ENCODE peak calls at places on chromosome 15, in seven cellular contexts. G, M, Z, H, W, Q and V are unnamed samples.

GRCh38 chr15:101256756-101257155 is 4.9 kb upstream of the CHSY1 start:
- DNase-seq in G (no peak), M (no peak), Z (no peak), H (no peak), W (no peak), Q (no peak), V (no peak)

GRCh38 chr15:31392761-31393401 is 66.2 kb downstream of the KLF13 start:
- DNase-seq in G (no peak), M (peak), Z (no peak), H (no peak), W (no peak), Q (no peak), V (no peak)

GRCh38 chr15:27449041-27449440 is 478.1 kb downstream of the GABRG3 start:
- DNase-seq in G (peak), M (no peak), Z (no peak), H (no peak), W (no peak), Q (peak), V (no peak)

GRCh38 chr15:50865515-50866370 is 42.7 kb upstream of the AP4E1 start:
- DNase-seq in G (no peak), M (no peak), Z (no peak), H (no peak), W (no peak), Q (no peak), V (no peak)

GRCh38 chr15:68650901-68651709 is 72.3 kb downstream of the CORO2B start:
- DNase-seq in G (no peak), M (peak), Z (no peak), H (peak), W (peak), Q (no peak), V (no peak)

GRCh38 chr15:87816811-87817210 is 439.7 kb downstream of the NTRK3 start:
- DNase-seq in G (peak), M (no peak), Z (peak), H (no peak), W (no peak), Q (peak), V (peak)

GRCh38 chr15:73002509-73002908 is 49.8 kb upstream of the NEO1 start:
- DNase-seq in G (peak), M (no peak), Z (peak), H (no peak), W (no peak), Q (peak), V (peak)

GRCh38 chr15:99706557-99707303 is 26.5 kb downstream of the LYSMD4 start:
- DNase-seq in G (no peak), M (no peak), Z (no peak), H (no peak), W (no peak), Q (no peak), V (peak)

GRCh38 chr15:89469331-89470107 is 26.9 kb downstream of the RHCG start:
- DNase-seq in G (no peak), M (no peak), Z (no peak), H (no peak), W (peak), Q (no peak), V (no peak)

GRCh38 chr15:100987143-100987542 is 68.0 kb downstream of the LRRK1 start:
- DNase-seq in G (no peak), M (no peak), Z (peak), H (no peak), W (no peak), Q (no peak), V (peak)

GRCh38 chr15:100829457-100829856 is 50.2 kb upstream of the ALDH1A3 start:
- DNase-seq in G (no peak), M (no peak), Z (no peak), H (no peak), W (no peak), Q (no peak), V (no peak)

GRCh38 chr15:82655606-82656005 is 8.4 kb upstream of the CPEB1 start:
- DNase-seq in G (no peak), M (no peak), Z (no peak), H (no peak), W (no peak), Q (no peak), V (no peak)

GRCh38 chr15:67327312-67327711 is 72.7 kb downstream of the IQCH start:
- DNase-seq in G (no peak), M (no peak), Z (no peak), H (no peak), W (no peak), Q (no peak), V (no peak)

GRCh38 chr15:35256555-35256954 is 171.5 kb upstream of the NANOGP8 start:
- DNase-seq in G (peak), M (no peak), Z (peak), H (no peak), W (no peak), Q (no peak), V (peak)

GRCh38 chr15:100340721-100341661 is 784 bp downstream of the ADAMTS17 start:
- DNase-seq in G (no peak), M (no peak), Z (no peak), H (no peak), W (no peak), Q (no peak), V (peak)

GRCh38 chr15:78069630-78070029 is 7.9 kb downstream of the TBC1D2B start:
- DNase-seq in G (no peak), M (no peak), Z (no peak), H (no peak), W (no peak), Q (no peak), V (no peak)

GRCh38 chr15:78070049-78070698 is 7.3 kb downstream of the TBC1D2B start:
- DNase-seq in G (no peak), M (no peak), Z (no peak), H (no peak), W (peak), Q (no peak), V (no peak)

GRCh38 chr15:78073026-78073425 is 4.5 kb downstream of the TBC1D2B start:
- DNase-seq in G (no peak), M (no peak), Z (no peak), H (no peak), W (no peak), Q (no peak), V (no peak)

GRCh38 chr15:78071378-78071777 is 6.1 kb downstream of the TBC1D2B start:
- DNase-seq in G (no peak), M (no peak), Z (no peak), H (no peak), W (peak), Q (no peak), V (no peak)

DNA sequence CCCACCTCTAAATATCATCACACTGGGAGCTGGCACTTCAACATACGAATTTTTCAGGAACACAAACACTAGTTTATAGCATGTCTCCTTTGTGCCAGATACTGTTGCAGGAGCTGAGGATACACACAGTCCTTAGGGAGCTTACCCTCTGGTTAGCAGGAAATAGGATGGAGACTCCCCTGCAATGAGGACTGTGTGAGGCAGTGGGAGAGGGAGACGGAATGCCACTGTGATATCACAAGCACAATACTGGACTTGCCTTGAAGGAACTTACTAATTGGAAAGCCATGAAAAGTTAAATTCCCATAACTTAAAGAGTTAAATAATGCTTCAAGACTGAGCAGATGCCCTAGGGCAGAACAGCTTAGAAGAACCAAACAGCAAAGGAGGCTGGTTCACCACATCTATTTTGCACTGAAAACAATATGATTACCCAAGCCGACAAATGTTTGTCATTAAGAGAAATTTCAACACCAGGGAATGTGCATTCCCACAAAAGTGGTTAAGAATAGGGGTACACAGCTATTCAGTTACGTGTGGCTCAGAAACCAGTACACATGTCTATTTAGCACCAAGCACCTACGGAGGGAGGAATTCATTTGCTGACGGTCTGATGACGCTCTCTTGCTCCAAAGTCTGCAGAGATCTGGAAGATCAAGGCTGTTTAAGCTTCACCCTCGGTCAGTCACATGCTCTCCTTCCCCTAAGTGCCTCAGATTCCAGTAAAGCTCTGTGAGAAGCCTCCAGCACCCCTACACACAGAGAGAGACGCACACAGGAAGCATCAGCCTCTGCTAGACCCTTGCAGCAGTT is 5.2 kb downstream of the TBC1D2B start:
- DNase-seq in G (no peak), M (peak), Z (peak), H (no peak), W (peak), Q (peak), V (peak)
- H3K4me3 ChIP-seq in G (no peak), M (no peak), Z (no peak), H (no peak), W (peak), Q (peak), V (peak)

DNA sequence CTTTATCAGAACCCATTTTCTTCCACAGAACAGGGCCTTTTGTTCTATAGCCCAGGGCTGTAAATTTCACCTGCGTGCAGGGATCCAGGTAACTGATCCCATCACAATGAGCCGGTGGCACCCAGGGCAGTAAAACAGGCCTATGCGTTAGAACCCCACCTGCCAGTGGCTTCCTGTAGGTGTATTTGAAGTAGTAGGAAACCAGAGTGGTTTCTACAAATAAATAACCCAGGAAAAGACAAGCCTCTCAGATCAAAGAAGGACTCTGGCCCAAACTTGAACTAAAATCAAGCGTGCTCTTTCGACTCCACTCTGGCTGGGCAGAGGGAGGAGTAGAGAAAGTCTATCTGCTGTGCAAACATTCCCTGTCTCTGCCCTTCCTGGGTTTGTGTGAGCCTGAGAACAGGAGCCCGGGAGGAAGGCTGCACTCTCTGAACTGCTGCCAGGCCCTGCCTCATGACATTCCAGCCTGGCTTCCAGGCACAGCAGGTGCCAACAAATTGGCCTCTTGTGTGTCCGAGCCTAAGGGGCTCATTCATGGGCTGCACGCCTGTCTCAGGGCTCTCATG is 77.7 kb downstream of the CEMIP start:
- DNase-seq in G (no peak), M (peak), Z (no peak), H (no peak), W (no peak), Q (peak), V (no peak)
- TF ChIP-seq CTCF in G (no peak), M (no peak), Z (no peak), H (no peak), W (no peak), Q (no peak), V (no peak)

GRCh38 chr15:92907229-92907628 is 7.1 kb downstream of the CHD2 start:
- DNase-seq in G (peak), M (no peak), Z (no peak), H (no peak), W (no peak), Q (no peak), V (no peak)
- H3K4me3 ChIP-seq in G (peak), M (no peak), Z (no peak), H (peak), W (no peak), Q (no peak), V (peak)

DNA sequence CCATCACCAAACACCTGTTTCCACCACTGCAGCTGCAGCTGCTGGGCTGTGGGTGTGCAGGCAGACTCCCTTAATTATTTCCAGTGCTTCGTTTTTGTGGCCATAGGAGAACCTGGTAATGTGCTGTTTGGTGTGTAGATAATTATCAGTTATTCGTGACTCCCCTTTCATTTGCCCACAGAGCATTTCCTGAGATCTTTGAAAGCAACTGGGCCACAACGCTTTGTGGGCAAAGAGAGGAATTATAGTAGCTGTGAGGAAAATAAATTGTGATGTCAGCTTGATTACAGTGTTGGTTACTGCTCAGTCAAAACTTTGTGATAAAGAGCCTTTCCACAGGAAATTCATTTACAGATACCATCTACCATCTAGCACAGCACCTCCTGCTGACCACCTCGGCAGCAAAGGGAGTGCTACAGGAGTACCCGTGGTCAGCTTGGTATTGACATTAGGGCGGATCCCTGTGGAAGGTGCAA is 193.3 kb upstream of the SLCO3A1 start:
- DNase-seq in G (no peak), M (no peak), Z (no peak), H (no peak), W (no peak), Q (no peak), V (no peak)
- TF ChIP-seq CTCF in G (no peak), M (no peak), Z (no peak), H (no peak), W (no peak), Q (no peak), V (no peak)

GRCh38 chr15:37014566-37014965 is 85.8 kb downstream of the MEIS2 start:
- DNase-seq in G (no peak), M (no peak), Z (no peak), H (no peak), W (no peak), Q (no peak), V (no peak)
- H3K4me3 ChIP-seq in G (peak), M (no peak), Z (no peak), H (no peak), W (no peak), Q (no peak), V (no peak)

GRCh38 chr15:33313491-33313890 is 2.7 kb downstream of the RYR3 start:
- DNase-seq in G (no peak), M (no peak), Z (no peak), H (no peak), W (no peak), Q (no peak), V (no peak)

GRCh38 chr15:33311312-33311971 is 675 bp downstream of the RYR3 start:
- DNase-seq in G (no peak), M (no peak), Z (no peak), H (no peak), W (no peak), Q (no peak), V (no peak)

GRCh38 chr15:33314115-33314514 is 3.3 kb downstream of the RYR3 start:
- DNase-seq in G (no peak), M (no peak), Z (no peak), H (no peak), W (no peak), Q (no peak), V (no peak)

GRCh38 chr15:33310481-33311311 is at the start of gene RYR3:
- DNase-seq in G (peak), M (no peak), Z (no peak), H (no peak), W (peak), Q (no peak), V (no peak)

DNA sequence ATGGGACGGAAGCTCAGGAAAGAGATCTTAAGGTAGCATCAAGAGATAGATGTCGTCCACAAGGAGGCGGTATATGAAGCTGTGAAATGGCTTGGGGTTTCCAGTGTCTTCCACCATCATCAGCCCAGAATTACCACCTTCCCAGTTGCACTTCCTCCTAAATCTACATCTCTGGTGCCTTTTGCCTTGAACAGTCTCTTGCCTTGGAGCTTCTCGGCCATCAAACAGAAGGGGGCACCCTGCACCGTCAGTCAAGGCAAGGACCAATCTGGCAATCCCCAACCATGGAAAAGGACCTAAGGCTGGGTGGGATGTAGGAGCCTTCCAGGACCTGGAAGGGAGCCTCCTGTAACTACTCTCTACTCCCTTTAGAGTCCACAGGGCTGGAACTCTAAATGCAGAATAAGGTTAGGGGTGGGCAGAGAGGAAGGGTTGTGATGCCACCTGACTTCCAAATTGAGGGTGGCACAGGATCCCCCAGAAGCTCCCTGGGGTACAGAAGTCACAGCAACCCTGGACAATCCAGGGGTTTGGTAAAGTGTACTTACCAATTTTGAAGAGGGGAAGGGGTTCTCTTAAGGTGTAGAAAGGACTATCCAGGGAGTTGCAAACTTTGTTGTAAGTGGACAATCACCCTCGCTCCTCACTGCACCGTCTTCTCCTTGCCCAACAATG is 1.0 kb upstream of the RYR3 start:
- DNase-seq in G (no peak), M (no peak), Z (no peak), H (no peak), W (peak), Q (no peak), V (no peak)
- TF ChIP-seq CTCF in G (no peak), M (no peak), Z (no peak), H (no peak), W (peak), Q (peak), V (peak)

DNA sequence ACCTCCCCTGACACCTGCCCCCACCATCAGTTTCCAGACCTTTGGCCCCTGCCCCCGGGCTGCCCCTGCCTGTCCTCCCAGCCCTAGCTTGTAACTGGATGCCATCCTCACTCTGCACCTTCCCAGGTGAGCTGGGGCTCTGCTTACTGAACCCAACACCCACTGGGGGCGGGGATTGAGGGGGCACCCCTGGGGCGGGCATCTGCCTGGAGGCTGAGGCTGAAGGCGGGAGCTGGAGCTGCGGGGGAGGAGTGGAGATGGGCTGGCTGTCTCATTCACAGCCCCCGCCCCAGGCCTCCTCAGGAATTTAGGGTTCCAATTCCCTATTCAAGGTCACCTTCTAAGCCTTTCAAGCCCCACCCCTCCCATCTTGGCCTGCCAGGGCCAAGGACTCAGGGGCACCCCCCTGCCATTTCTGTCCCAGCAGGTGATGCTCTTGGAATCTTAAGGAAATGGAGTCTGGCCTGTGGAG is 17.7 kb downstream of the PIF1 start:
- DNase-seq in G (no peak), M (no peak), Z (no peak), H (no peak), W (no peak), Q (no peak), V (no peak)
- H3K4me3 ChIP-seq in G (no peak), M (no peak), Z (no peak), H (no peak), W (no peak), Q (no peak), V (no peak)

DNA sequence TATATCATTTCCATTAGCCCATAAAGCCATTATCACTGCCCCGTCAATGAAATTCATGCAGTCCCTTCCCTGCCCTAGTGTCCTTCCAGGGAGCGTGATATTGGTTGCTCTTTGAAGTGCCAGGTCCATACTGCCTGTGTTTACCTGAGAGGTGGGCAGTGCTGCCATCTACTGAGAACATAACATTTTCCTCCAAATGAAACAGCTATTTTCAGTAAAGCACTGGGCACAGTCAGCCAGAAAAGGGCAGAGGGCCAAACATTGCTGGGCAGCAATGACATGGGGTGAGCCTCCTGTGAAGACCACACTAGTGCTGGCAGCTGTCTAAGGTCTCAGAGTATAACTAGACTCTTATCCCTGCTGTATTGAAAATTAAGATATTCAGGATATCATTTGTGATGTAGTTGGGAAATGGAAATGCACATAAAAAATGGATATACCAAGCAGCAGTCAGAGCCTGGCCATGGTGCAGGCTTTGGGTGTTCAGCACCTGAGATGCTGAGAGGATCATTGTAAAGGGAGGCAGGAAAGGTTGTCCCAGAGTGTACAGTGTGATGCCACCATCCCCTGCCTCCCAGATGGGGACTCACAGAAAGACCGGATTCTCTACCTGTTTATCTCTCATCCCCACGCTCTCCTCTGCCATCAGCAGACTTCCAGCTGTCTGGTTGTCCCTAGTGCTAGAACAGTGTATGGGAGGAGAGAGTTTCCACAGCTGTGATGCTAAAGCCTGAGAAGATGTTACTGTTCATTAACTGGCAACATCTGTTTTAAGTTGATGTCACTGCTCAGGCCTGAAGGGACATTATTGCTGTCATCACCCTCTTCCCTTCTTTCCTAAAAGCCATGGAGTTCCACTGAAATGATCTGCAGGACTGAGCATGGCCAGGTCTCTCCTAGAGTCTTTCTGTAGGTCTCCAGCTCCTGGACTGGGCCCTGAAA is 108.8 kb downstream of the ARNT2 start:
- DNase-seq in G (no peak), M (no peak), Z (no peak), H (no peak), W (no peak), Q (peak), V (peak)
- TF ChIP-seq CTCF in G (no peak), M (no peak), Z (peak), H (no peak), W (peak), Q (no peak), V (no peak)